ENCODE peak calls at places on chromosomes 11 and 22, in five cellular contexts. W is NCI-H69, D is adipocyte, P is T-helper 9 cell, S is lower leg skin. J is an unnamed sample.

GRCh38 chr11:22163394-22163797 is 29.5 kb upstream of the ANO5 start:
- DNase-seq in W (no peak), D (no peak), S (peak; percentile 16), P (no peak), J (no peak)

GRCh38 chr22:37892566-37893338 is 13.3 kb upstream of the MICALL1 start:
- DNase-seq in P (no peak), S (no peak), D (no peak), W (no peak), J (peak; percentile 28)

GRCh38 chr11:59426361-59427067 is at the start of gene OR5A2:
- DNase-seq in D (no peak), S (no peak), W (peak; percentile 32), P (no peak), J (no peak)

GRCh38 chr22:42820075-42820763 is 36.9 kb downstream of the ARFGAP3 start:
- DNase-seq in P (no peak), D (peak; percentile 89), S (no peak), W (peak; percentile 55), J (peak; percentile 59)

GRCh38 chr11:45414082-45414481 is 127.9 kb upstream of the SYT13 start:
- DNase-seq in P (no peak), D (no peak), W (peak; percentile 50), S (no peak), J (no peak)

GRCh38 chr11:12318791-12319733 is 58.3 kb upstream of the PARVA start:
- DNase-seq in P (no peak), W (peak; percentile 99), S (no peak), D (peak; percentile 82), J (peak; percentile 90)

GRCh38 chr11:73498343-73498742 is 99.6 kb downstream of the FAM168A start:
- DNase-seq in W (no peak), D (no peak), P (no peak), S (no peak), J (no peak)

GRCh38 chr11:78933361-78933760 is 358.7 kb upstream of the NARS2 start:
- DNase-seq in P (no peak), S (no peak), W (no peak), D (no peak), J (no peak)

GRCh38 chr22:36417281-36417686 is 29.5 kb upstream of the MYH9 start:
- DNase-seq in P (no peak), D (no peak), S (peak; percentile 43), W (no peak), J (peak; percentile 53)

GRCh38 chr11:46889251-46889650 is 29.1 kb downstream of the LRP4 start:
- DNase-seq in P (no peak), D (no peak), W (no peak), S (no peak), J (no peak)

GRCh38 chr11:31102316-31102715 is 267.2 kb downstream of the DCDC1 start:
- DNase-seq in W (no peak), S (no peak), D (no peak), P (no peak), J (no peak)

GRCh38 chr22:48427731-48428211 is 1399.9 kb downstream of the BRD1 start:
- DNase-seq in P (no peak), D (no peak), W (no peak), S (no peak), J (no peak)

GRCh38 chr11:127105578-127105977 is 105.0 kb upstream of the KIRREL3 start:
- DNase-seq in S (no peak), P (no peak), W (peak; percentile 91), D (no peak), J (no peak)

GRCh38 chr22:36413022-36413770 is 25.4 kb upstream of the MYH9 start:
- DNase-seq in W (no peak), P (no peak), D (no peak), S (no peak), J (no peak)

GRCh38 chr11:75351541-75352416 is at the start of gene ARRB1:
- DNase-seq in W (peak; percentile 67), P (peak; percentile 67), S (peak; percentile 48), D (peak; percentile 85), J (peak; percentile 55)